ENCODE peak calls at places on chromosomes 4 and X, in four cellular contexts. One of them, this sample, is unnamed.

GRCh38 chr4:133484287-133484686 is 335.2 kb downstream of the PCDH10 start:
- DNase-seq in GM12878: no peak
- DNase-seq in K562: no peak
- DNase-seq in HL-60: no peak
- DNase-seq in this sample: no peak

GRCh38 chrX:11908371-11908770 is 150.3 kb downstream of the MSL3 start:
- DNase-seq in GM12878: peak; percentile 25
- DNase-seq in K562: peak; percentile 14
- DNase-seq in HL-60: peak; percentile 8
- DNase-seq in this sample: no peak

GRCh38 chr4:47184071-47184470 is 152.7 kb downstream of the GABRB1 start:
- DNase-seq in GM12878: no peak
- DNase-seq in K562: no peak
- DNase-seq in HL-60: no peak
- DNase-seq in this sample: no peak

GRCh38 chr4:56727150-56727549 is 46.1 kb upstream of the HOPX start:
- DNase-seq in GM12878: no peak
- DNase-seq in K562: no peak
- DNase-seq in HL-60: no peak
- DNase-seq in this sample: no peak

GRCh38 chrX:1451676-1452496 is 823 bp downstream of the ASMTL start:
- DNase-seq in GM12878: no peak
- DNase-seq in K562: no peak
- DNase-seq in HL-60: no peak
- DNase-seq in this sample: no peak

GRCh38 chr4:156038772-156039171 is 85.1 kb upstream of the CTSO start:
- DNase-seq in GM12878: no peak
- DNase-seq in K562: no peak
- DNase-seq in HL-60: no peak
- DNase-seq in this sample: no peak

GRCh38 chr4:14743172-14743571 is 259.1 kb upstream of the CPEB2 start:
- DNase-seq in GM12878: no peak
- DNase-seq in K562: no peak
- DNase-seq in HL-60: no peak
- DNase-seq in this sample: no peak

GRCh38 chr4:182022899-182023298 is 220.3 kb upstream of the TENM3 start:
- DNase-seq in GM12878: no peak
- DNase-seq in K562: no peak
- DNase-seq in HL-60: no peak
- DNase-seq in this sample: no peak

GRCh38 chrX:150410513-150410912 is 47.4 kb downstream of the MAMLD1 start:
- DNase-seq in GM12878: no peak
- DNase-seq in K562: no peak
- DNase-seq in HL-60: no peak
- DNase-seq in this sample: no peak

GRCh38 chr4:1851575-1852415 is 4.2 kb downstream of the LETM1 start:
- DNase-seq in GM12878: no peak
- DNase-seq in K562: no peak
- DNase-seq in HL-60: no peak
- DNase-seq in this sample: no peak

GRCh38 chr4:74223098-74223497 is 65.2 kb downstream of the MTHFD2L start:
- DNase-seq in GM12878: no peak
- DNase-seq in K562: no peak
- DNase-seq in HL-60: no peak
- DNase-seq in this sample: no peak

GRCh38 chr4:26256016-26256415 is 64.8 kb upstream of the RBPJ start:
- DNase-seq in GM12878: no peak
- DNase-seq in K562: no peak
- DNase-seq in HL-60: no peak
- DNase-seq in this sample: no peak

GRCh38 chrX:13579696-13580095 is 10.3 kb downstream of the EGFL6 start:
- DNase-seq in GM12878: no peak
- DNase-seq in K562: no peak
- DNase-seq in HL-60: peak; percentile 15
- DNase-seq in this sample: no peak

GRCh38 chrX:47628980-47629379 is 750 bp downstream of the CFP start:
- DNase-seq in GM12878: no peak
- DNase-seq in K562: no peak
- DNase-seq in HL-60: peak; percentile 50
- DNase-seq in this sample: no peak

GRCh38 chr4:2937986-2938385 is 25.2 kb downstream of the NOP14 start:
- DNase-seq in GM12878: no peak
- DNase-seq in K562: no peak
- DNase-seq in HL-60: no peak
- DNase-seq in this sample: no peak

GRCh38 chrX:476724-477075 is 90.0 kb upstream of the PPP2R3B start:
- DNase-seq in GM12878: no peak
- DNase-seq in K562: no peak
- DNase-seq in HL-60: no peak
- DNase-seq in this sample: no peak

GRCh38 chrX:11532291-11533075 is 133.2 kb downstream of the ARHGAP6 start:
- DNase-seq in GM12878: no peak
- DNase-seq in K562: peak; percentile 70
- DNase-seq in HL-60: no peak
- DNase-seq in this sample: no peak

GRCh38 chrX:331772-332495 is 13.3 kb upstream of the GTPBP6 start:
- DNase-seq in GM12878: no peak
- DNase-seq in K562: no peak
- DNase-seq in HL-60: no peak
- DNase-seq in this sample: no peak

GRCh38 chr4:141350122-141350904 is 129.6 kb downstream of the ZNF330 start:
- DNase-seq in GM12878: no peak
- DNase-seq in K562: no peak
- DNase-seq in HL-60: no peak
- DNase-seq in this sample: no peak

GRCh38 chrX:38305971-38306370 is 21.3 kb downstream of the RPGR start:
- DNase-seq in GM12878: no peak
- DNase-seq in K562: no peak
- DNase-seq in HL-60: no peak
- DNase-seq in this sample: no peak

GRCh38 chr4:91032725-91033445 is 905.7 kb downstream of the CCSER1 start:
- DNase-seq in GM12878: no peak
- DNase-seq in K562: no peak
- DNase-seq in HL-60: no peak
- DNase-seq in this sample: no peak
- TF ChIP-seq SPI1 in GM12878: no peak
- TF ChIP-seq SPI1 in K562: no peak
- TF ChIP-seq SPI1 in HL-60: no peak
- TF ChIP-seq SPI1 in this sample: no peak

GRCh38 chr4:153064571-153064970 is 128.4 kb downstream of the FHDC1 start:
- DNase-seq in GM12878: no peak
- DNase-seq in K562: no peak
- DNase-seq in HL-60: no peak
- DNase-seq in this sample: no peak
- TF ChIP-seq SPI1 in GM12878: no peak
- TF ChIP-seq SPI1 in K562: no peak
- TF ChIP-seq SPI1 in HL-60: no peak
- TF ChIP-seq SPI1 in this sample: no peak

GRCh38 chr4:107901213-107901934 is 30.0 kb upstream of the CYP2U1 start:
- DNase-seq in GM12878: no peak
- DNase-seq in K562: no peak
- DNase-seq in HL-60: no peak
- DNase-seq in this sample: no peak

GRCh38 chr4:107900067-107900466 is 31.3 kb upstream of the CYP2U1 start:
- DNase-seq in GM12878: no peak
- DNase-seq in K562: no peak
- DNase-seq in HL-60: no peak
- DNase-seq in this sample: no peak

GRCh38 chr4:107900508-107900907 is 30.8 kb upstream of the CYP2U1 start:
- DNase-seq in GM12878: no peak
- DNase-seq in K562: no peak
- DNase-seq in HL-60: no peak
- DNase-seq in this sample: no peak

GRCh38 chr4:107906458-107907100 is 24.8 kb upstream of the CYP2U1 start:
- DNase-seq in GM12878: no peak
- DNase-seq in K562: no peak
- DNase-seq in HL-60: no peak
- DNase-seq in this sample: no peak

DNA sequence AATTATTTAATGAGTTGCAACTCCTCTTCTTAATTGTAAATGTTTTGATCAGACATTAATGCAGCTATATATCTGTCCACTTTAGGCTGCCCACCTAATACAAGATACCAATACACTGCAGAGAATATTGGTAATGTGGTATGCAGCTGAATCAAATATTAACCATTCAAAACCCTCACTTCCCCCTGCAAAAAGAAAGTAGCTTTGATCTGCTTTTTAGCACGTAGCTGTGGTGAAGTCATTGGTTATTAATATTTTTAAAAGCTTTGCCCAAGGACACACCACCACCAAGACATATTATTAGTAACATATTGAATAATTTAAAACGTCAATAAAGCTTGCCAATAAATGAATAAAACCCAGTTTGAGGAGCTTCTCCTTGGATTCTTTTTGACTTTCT is 28.6 kb upstream of the CYP2U1 start:
- DNase-seq in GM12878: peak; percentile 20
- DNase-seq in K562: no peak
- DNase-seq in HL-60: no peak
- DNase-seq in this sample: no peak
- TF ChIP-seq SPI1 in GM12878: peak; percentile 46
- TF ChIP-seq SPI1 in K562: no peak
- TF ChIP-seq SPI1 in HL-60: no peak
- TF ChIP-seq SPI1 in this sample: peak; percentile 54

GRCh38 chr4:476501-476900 is 22.5 kb downstream of the ZNF721 start:
- DNase-seq in GM12878: no peak
- DNase-seq in K562: no peak
- DNase-seq in HL-60: peak; percentile 54
- DNase-seq in this sample: no peak
- TF ChIP-seq SPI1 in GM12878: no peak
- TF ChIP-seq SPI1 in K562: no peak
- TF ChIP-seq SPI1 in HL-60: no peak
- TF ChIP-seq SPI1 in this sample: no peak

GRCh38 chrX:118560380-118560932 is 64.8 kb downstream of the DOCK11 start:
- DNase-seq in GM12878: no peak
- DNase-seq in K562: no peak
- DNase-seq in HL-60: no peak
- DNase-seq in this sample: no peak
- TF ChIP-seq SPI1 in GM12878: no peak
- TF ChIP-seq SPI1 in K562: no peak
- TF ChIP-seq SPI1 in HL-60: no peak
- TF ChIP-seq SPI1 in this sample: no peak

DNA sequence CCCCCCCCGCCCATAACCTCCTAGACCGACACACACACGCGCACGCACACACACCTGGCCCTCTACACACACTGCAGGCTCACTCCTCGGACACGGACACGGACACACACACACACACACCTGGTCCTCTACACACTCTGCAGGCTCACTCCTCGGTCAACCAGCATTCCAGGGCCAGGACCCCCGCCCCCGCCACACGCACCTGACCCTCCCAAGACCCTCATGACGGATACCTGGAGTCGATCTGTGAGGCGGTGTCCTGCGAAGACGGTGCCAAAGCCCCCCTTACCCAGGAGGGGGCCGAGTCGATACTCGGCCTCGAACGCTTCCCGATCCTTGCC is 551 bp downstream of the PIM2 start:
- DNase-seq in GM12878: no peak
- DNase-seq in K562: no peak
- DNase-seq in HL-60: no peak
- DNase-seq in this sample: no peak
- TF ChIP-seq SPI1 in GM12878: no peak
- TF ChIP-seq SPI1 in K562: no peak
- TF ChIP-seq SPI1 in HL-60: no peak
- TF ChIP-seq SPI1 in this sample: no peak

DNA sequence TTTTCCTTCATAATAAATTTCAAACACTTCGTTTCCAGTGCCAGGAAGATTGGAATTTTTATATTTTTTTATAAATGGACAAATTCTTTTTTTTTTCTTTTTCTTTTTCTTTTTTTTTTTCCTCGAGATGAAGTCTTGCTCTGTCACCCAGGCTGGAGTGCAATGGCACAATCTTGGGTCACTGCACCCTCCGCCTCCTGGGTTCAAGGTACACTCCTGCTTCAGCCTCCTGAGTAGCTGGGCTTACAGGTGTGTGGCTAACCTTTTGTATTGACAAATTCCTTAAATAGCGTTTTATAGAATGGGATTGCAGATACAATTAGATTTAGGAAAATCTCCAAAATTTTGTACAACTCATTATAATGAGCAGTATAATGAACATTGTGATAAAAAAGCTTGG is 328.9 kb downstream of the ARHGAP24 start:
- DNase-seq in GM12878: no peak
- DNase-seq in K562: no peak
- DNase-seq in HL-60: no peak
- DNase-seq in this sample: no peak
- TF ChIP-seq SPI1 in GM12878: no peak
- TF ChIP-seq SPI1 in K562: no peak
- TF ChIP-seq SPI1 in HL-60: no peak
- TF ChIP-seq SPI1 in this sample: no peak

GRCh38 chr4:80235451-80235850 is 31.0 kb upstream of the FGF5 start:
- DNase-seq in GM12878: no peak
- DNase-seq in K562: no peak
- DNase-seq in HL-60: no peak
- DNase-seq in this sample: no peak
- TF ChIP-seq SPI1 in GM12878: no peak
- TF ChIP-seq SPI1 in K562: no peak
- TF ChIP-seq SPI1 in HL-60: no peak
- TF ChIP-seq SPI1 in this sample: no peak

GRCh38 chr4:78624048-78624447 is 72.5 kb downstream of the ANXA3 start:
- DNase-seq in GM12878: no peak
- DNase-seq in K562: no peak
- DNase-seq in HL-60: no peak
- DNase-seq in this sample: no peak

GRCh38 chr4:78625073-78625472 is 73.5 kb downstream of the ANXA3 start:
- DNase-seq in GM12878: no peak
- DNase-seq in K562: no peak
- DNase-seq in HL-60: no peak
- DNase-seq in this sample: no peak

GRCh38 chr4:78621395-78621794 is 69.8 kb downstream of the ANXA3 start:
- DNase-seq in GM12878: no peak
- DNase-seq in K562: peak; percentile 89
- DNase-seq in HL-60: no peak
- DNase-seq in this sample: no peak

GRCh38 chr4:78618426-78618825 is 66.9 kb downstream of the ANXA3 start:
- DNase-seq in GM12878: no peak
- DNase-seq in K562: no peak
- DNase-seq in HL-60: no peak
- DNase-seq in this sample: no peak

GRCh38 chr4:78622253-78622979 is 70.8 kb downstream of the ANXA3 start:
- DNase-seq in GM12878: no peak
- DNase-seq in K562: peak; percentile 66
- DNase-seq in HL-60: no peak
- DNase-seq in this sample: no peak
- TF ChIP-seq SPI1 in GM12878: no peak
- TF ChIP-seq SPI1 in K562: no peak
- TF ChIP-seq SPI1 in HL-60: no peak
- TF ChIP-seq SPI1 in this sample: no peak

This sample was measured in GM12891.